ENCODE peak calls at places on chromosomes 2 and 18, in six cellular contexts. E is suprapubic skin; F is psoas muscle; C is CD4-positive, CD25-positive, alpha-beta regulatory T cell; V is adrenal gland; I is brain microvascular endothelial cell. Y is an unnamed sample.
A peak's percentile ranks its signal among the peaks of the same experiment; 100 is the strongest.

GRCh38 chr18:26989842-26990241 is 124.3 kb upstream of the AQP4 start:
- DNase-seq in E (no peak), F (no peak), C (no peak), V (no peak), I (no peak), Y (no peak)

GRCh38 chr2:232504438-232504837 is 15.8 kb upstream of the PRSS56 start:
- DNase-seq in E (no peak), F (no peak), C (no peak), V (no peak), I (no peak), Y (no peak)

GRCh38 chr2:53490659-53491058 is 276.9 kb upstream of the CHAC2 start:
- DNase-seq in E (no peak), F (peak; percentile 46), C (no peak), V (no peak), I (peak; percentile 41), Y (no peak)

GRCh38 chr2:219442206-219443015 is 7.8 kb downstream of the SPEG start:
- DNase-seq in E (no peak), F (peak; percentile 5), C (no peak), V (no peak), I (no peak), Y (no peak)

GRCh38 chr18:77056399-77057015 is 76.1 kb downstream of the MBP start:
- DNase-seq in E (no peak), F (no peak), C (no peak), V (no peak), I (no peak), Y (no peak)

GRCh38 chr18:53698907-53699306 is 525.6 kb downstream of the MBD2 start:
- DNase-seq in E (no peak), F (no peak), C (peak; percentile 0), V (peak; percentile 30), I (peak; percentile 45), Y (peak; percentile 69)

GRCh38 chr2:218981390-218982311 is 3.3 kb downstream of the FEV start:
- DNase-seq in E (peak; percentile 79), F (no peak), C (peak; percentile 39), V (no peak), I (no peak), Y (no peak)

GRCh38 chr2:106053116-106053515 is 141.0 kb downstream of the UXS1 start:
- DNase-seq in E (no peak), F (no peak), C (peak; percentile 64), V (no peak), I (peak; percentile 32), Y (peak; percentile 76)

GRCh38 chr18:74928194-74928968 is 280.6 kb downstream of the PTGR3 start:
- DNase-seq in E (no peak), F (no peak), C (no peak), V (no peak), I (no peak), Y (no peak)

GRCh38 chr18:76472811-76473210 is 22.2 kb downstream of the ZNF516 start:
- DNase-seq in E (no peak), F (no peak), C (no peak), V (no peak), I (no peak), Y (no peak)

GRCh38 chr2:130911996-130912395 is 75.3 kb downstream of the ARHGEF4 start:
- DNase-seq in E (no peak), F (no peak), C (no peak), V (no peak), I (no peak), Y (no peak)

GRCh38 chr2:109213646-109214417 is 84.8 kb downstream of the SH3RF3 start:
- DNase-seq in E (peak; percentile 78), F (peak; percentile 67), C (peak; percentile 82), V (peak; percentile 54), I (peak; percentile 65), Y (no peak)

GRCh38 chr2:39017314-39017713 is 103.5 kb downstream of the SOS1 start:
- DNase-seq in E (no peak), F (no peak), C (no peak), V (no peak), I (no peak), Y (no peak)

GRCh38 chr2:18301421-18302139 is 258.9 kb downstream of the RDH14 start:
- DNase-seq in E (no peak), F (no peak), C (no peak), V (no peak), I (no peak), Y (no peak)

GRCh38 chr2:119932809-119933208 is 80.1 kb upstream of the EPB41L5 start:
- DNase-seq in E (no peak), F (no peak), C (no peak), V (no peak), I (no peak), Y (no peak)

GRCh38 chr2:26772064-26773001 is 8.2 kb downstream of the SLC35F6 start:
- DNase-seq in E (peak; percentile 97), F (peak; percentile 95), C (peak; percentile 80), V (peak; percentile 94), I (peak; percentile 23), Y (no peak)

GRCh38 chr2:235051436-235052260 is 99.8 kb downstream of the SH3BP4 start:
- DNase-seq in E (no peak), F (no peak), C (no peak), V (no peak), I (peak; percentile 11), Y (no peak)

GRCh38 chr18:69998523-69998987 is 50.9 kb upstream of the CD226 start:
- DNase-seq in E (no peak), F (no peak), C (no peak), V (no peak), I (no peak), Y (no peak)

GRCh38 chr18:75240433-75240832 is 29.8 kb downstream of the TSHZ1 start:
- DNase-seq in E (no peak), F (no peak), C (no peak), V (no peak), I (no peak), Y (no peak)

GRCh38 chr2:220226541-220226940 is 599.1 kb downstream of the SLC4A3 start:
- DNase-seq in E (no peak), F (no peak), C (no peak), V (no peak), I (no peak), Y (no peak)

GRCh38 chr2:96089356-96090180 is 26.8 kb downstream of the ADRA2B start:
- DNase-seq in E (peak; percentile 67), F (no peak), C (no peak), V (peak; percentile 47), I (no peak), Y (no peak)

DNA sequence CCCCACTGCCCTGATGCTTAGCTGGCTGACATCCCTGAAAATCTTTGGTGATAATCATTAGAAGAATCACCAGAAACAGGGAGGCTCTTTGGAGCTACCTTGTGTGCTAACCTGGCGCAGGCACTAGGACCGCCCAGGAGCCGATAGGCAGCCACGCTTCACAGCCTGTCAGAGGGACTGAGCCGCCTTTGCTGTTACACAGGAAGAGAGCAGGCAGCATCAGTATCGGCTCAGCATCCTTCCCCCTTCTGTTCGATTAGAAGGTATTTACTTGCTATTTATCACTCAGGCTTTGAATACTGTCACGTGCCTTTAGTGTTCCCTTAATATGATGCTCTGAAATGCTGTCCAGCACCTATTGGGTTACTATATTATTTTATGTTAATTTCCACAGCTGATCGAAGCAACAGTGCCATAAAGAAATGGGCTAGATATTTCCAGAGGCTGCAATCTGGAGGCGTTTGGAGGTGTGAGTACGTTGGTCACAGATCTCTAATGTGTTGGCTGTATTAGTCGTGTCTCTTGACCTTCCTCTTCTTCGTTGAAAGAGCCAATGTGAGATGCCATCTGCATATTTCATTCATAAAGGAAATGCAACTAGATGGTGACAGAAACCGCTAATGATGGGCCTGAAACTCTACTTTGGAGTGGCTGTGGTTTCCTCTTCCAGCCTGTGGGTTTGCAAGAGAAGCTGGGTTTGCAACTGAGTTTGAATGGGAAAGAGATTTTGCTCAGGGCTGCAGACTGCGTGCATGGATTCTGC is 110.4 kb upstream of the RAB27B start:
- DNase-seq in E (no peak), F (no peak), C (peak; percentile 14), V (no peak), I (no peak), Y (no peak)
- H3K4me3 ChIP-seq in E (no peak overlapping the region), F (no peak overlapping the region), C (peak overlapping the region; percentile 28), V (no peak overlapping the region), I (peak overlapping the region; percentile 50), Y (no peak overlapping the region)

DNA sequence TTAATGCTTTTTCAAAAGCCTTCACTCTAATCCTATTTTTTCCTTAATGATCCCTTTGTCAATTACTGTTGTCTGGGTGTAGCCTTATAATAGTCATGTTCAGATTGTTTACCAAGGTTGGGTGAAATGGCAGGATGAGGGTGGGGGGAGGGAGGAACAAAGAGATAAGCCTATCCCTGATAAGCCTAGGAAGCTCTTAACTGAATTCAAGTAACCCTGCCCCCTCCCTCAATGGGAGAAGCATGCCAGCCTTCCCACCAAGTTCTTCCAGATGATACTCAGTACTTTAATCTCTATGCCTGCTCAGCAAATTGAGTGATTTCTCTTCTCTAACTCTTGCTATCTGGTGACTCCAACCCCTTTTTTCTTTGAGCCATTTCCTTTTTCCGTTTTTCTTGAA is 180.3 kb upstream of the ETAA1 start:
- DNase-seq in E (no peak), F (no peak), C (no peak), V (no peak), I (no peak), Y (peak; percentile 25)
- H3K27ac ChIP-seq in E (no peak overlapping the region), F (no peak overlapping the region), C (no peak overlapping the region), V (no peak overlapping the region), I (no peak overlapping the region), Y (no peak overlapping the region)

GRCh38 chr2:240479111-240479501 is 43.6 kb downstream of the GPC1 start:
- DNase-seq in E (peak; percentile 64), F (no peak), C (no peak), V (peak; percentile 15), I (no peak), Y (no peak)
- H3K4me3 ChIP-seq in E (no peak overlapping the region), F (no peak overlapping the region), C (no peak overlapping the region), V (no peak overlapping the region), I (no peak overlapping the region), Y (no peak overlapping the region)

DNA sequence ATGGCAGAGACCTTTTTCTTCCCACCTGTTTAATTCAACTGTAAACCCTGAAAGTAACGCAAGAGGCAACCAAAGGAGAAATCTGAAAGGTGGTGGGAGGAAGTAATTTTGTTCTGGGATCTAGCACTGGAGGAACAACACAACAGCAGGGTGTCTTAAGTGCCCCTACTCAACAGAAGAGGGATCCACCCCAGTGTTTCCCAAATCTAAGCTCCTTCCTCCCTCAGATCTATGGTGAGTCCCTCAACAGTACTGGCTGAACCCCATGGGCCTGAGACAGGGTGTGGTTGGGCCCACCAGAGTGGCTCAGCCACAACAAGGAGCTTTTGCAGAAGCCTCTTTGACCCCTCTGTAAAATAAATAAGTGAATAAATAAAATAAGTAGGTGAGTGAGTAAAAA is 790.3 kb downstream of the ERBB4 start:
- DNase-seq in E (no peak), F (no peak), C (no peak), V (no peak), I (no peak), Y (no peak)
- H3K27ac ChIP-seq in E (no peak overlapping the region), F (no peak overlapping the region), C (no peak overlapping the region), V (no peak overlapping the region), I (no peak overlapping the region), Y (no peak overlapping the region)

Y was measured in A673.